ENCODE peak calls at places on chromosomes 11 and 22, in ten cellular contexts. W is progenitor cell of endocrine pancreas; F is H54; Y is smooth muscle cell of the brain vasculature; S is tibial artery; C is activated T-cell treated with anti-CD3 and anti-CD28 coated beads, Interleukin-2, amount 50 U/mL, for 24 hours; K is stimulated activated CD4-positive, alpha-beta T cell treated with anti-CD3 and anti-CD28 coated beads, Interleukin-2, amount 100 ng/mL, for 24 hours; I is adrenal gland; J is colonic mucosa; M is endodermal cell. T is an unnamed sample.

GRCh38 chr22:26139320-26139719 is 29.9 kb upstream of the SEZ6L start:
- DNase-seq in W (no peak), F (no peak), Y (no peak), S (no peak), C (no peak), K (no peak), I (peak), J (no peak), M (no peak), T (no peak)

GRCh38 chr11:128299132-128299726 is 288.1 kb downstream of the ETS1 start:
- DNase-seq in W (no peak), F (no peak), Y (peak), S (peak), C (peak), K (no peak), I (no peak), J (no peak), M (no peak), T (no peak)

GRCh38 chr22:50531546-50532352 is 1.9 kb upstream of the TYMP start:
- DNase-seq in W (no peak), F (no peak), Y (no peak), S (peak), C (peak), K (peak), I (peak), J (peak), M (peak), T (no peak)

GRCh38 chr11:67442504-67443398 is 525 bp downstream of the CORO1B start:
- DNase-seq in W (no peak), F (no peak), Y (no peak), S (no peak), C (peak), K (peak), I (no peak), J (no peak), M (no peak), T (no peak)

GRCh38 chr22:37279469-37279868 is 2.8 kb upstream of the CYTH4 start:
- DNase-seq in W (no peak), F (no peak), Y (no peak), S (no peak), C (no peak), K (no peak), I (no peak), J (no peak), M (no peak), T (no peak)

GRCh38 chr11:122802876-122803275 is 35.4 kb upstream of the CRTAM start:
- DNase-seq in W (no peak), F (no peak), Y (no peak), S (no peak), C (no peak), K (no peak), I (no peak), J (no peak), M (no peak), T (no peak)

GRCh38 chr11:8721740-8722139 is 39.1 kb downstream of the RPL27A start:
- DNase-seq in W (no peak), F (no peak), Y (no peak), S (no peak), C (no peak), K (no peak), I (no peak), J (no peak), M (peak), T (no peak)

GRCh38 chr22:50576806-50577696 is 1.2 kb downstream of the CPT1B start:
- DNase-seq in W (no peak), F (peak), Y (no peak), S (no peak), C (no peak), K (no peak), I (no peak), J (no peak), M (no peak), T (no peak)

GRCh38 chr11:62153087-62153395 is 29.2 kb downstream of the INCENP start:
- DNase-seq in W (no peak), F (no peak), Y (no peak), S (no peak), C (no peak), K (no peak), I (no peak), J (no peak), M (no peak), T (no peak)

GRCh38 chr22:36470994-36471331 is 10.5 kb downstream of the TXN2 start:
- DNase-seq in W (no peak), F (no peak), Y (no peak), S (no peak), C (no peak), K (no peak), I (no peak), J (no peak), M (no peak), T (no peak)